ENCODE peak calls at places on chromosomes 11 and 22, in four cellular contexts. Z, L, I and X are unnamed samples.

GRCh38 chr11:129289350-129290040 is 86.2 kb upstream of the BARX2 start:
- DNase-seq in Z (no peak), L (no peak), I (no peak), X (no peak)

GRCh38 chr22:30829901-30830550 is 135.4 kb downstream of the OSBP2 start:
- DNase-seq in I (no peak), Z (no peak), L (no peak), X (peak; percentile 10)

GRCh38 chr11:109378049-109378448 is 43.9 kb upstream of the C11orf87 start:
- DNase-seq in L (no peak), Z (no peak), I (no peak), X (no peak)

GRCh38 chr22:38347944-38348750 is 30.9 kb upstream of the CSNK1E start:
- DNase-seq in Z (no peak), L (no peak), I (no peak), X (no peak)

GRCh38 chr11:84719935-84720577 is 907.1 kb downstream of the DLG2 start:
- DNase-seq in I (no peak), L (no peak), Z (no peak), X (no peak)

GRCh38 chr22:36084717-36085116 is 56.1 kb upstream of the RBFOX2 start:
- DNase-seq in L (no peak), Z (no peak), I (no peak), X (no peak)

GRCh38 chr11:75422248-75423231 is 10.5 kb downstream of the KLHL35 start:
- DNase-seq in L (no peak), I (no peak), Z (peak; percentile 59), X (no peak)

GRCh38 chr11:29773656-29774264 is 243.1 kb downstream of the KCNA4 start:
- DNase-seq in I (no peak), L (no peak), Z (no peak), X (no peak)

GRCh38 chr11:48087974-48088681 is 107.8 kb downstream of the PTPRJ start:
- DNase-seq in I (no peak), Z (peak; percentile 61), L (no peak), X (no peak)

GRCh38 chr11:63858628-63859550 is 20.0 kb downstream of the MARK2 start:
- DNase-seq in L (no peak), I (no peak), Z (peak; percentile 69), X (no peak)

GRCh38 chr22:45997077-45997774 is 20.3 kb upstream of the WNT7B start:
- DNase-seq in I (peak; percentile 75), L (no peak), Z (peak; percentile 87), X (peak; percentile 88)

GRCh38 chr11:118746988-118747585 is 43.9 kb downstream of the DDX6 start:
- DNase-seq in L (no peak), I (no peak), Z (no peak), X (no peak)

GRCh38 chr22:44286673-44287072 is 26.1 kb downstream of the SHISAL1 start:
- DNase-seq in I (no peak), Z (no peak), L (no peak), X (no peak)